ENCODE peak calls at places on chromosome 1, in nine cellular contexts. J, X, Y, K, E, P, Z, L and A are unnamed samples.

GRCh38 chr1:159429074-159429861 is 2.7 kb upstream of the OR10J4 start:
- DNase-seq in E (no peak), J (no peak), L (no peak), Y (no peak), P (peak; percentile 21), X (no peak), K (peak; percentile 41), Z (no peak), A (peak; percentile 91)

GRCh38 chr1:199574949-199575348 is 452.6 kb upstream of the NR5A2 start:
- DNase-seq in E (no peak), K (no peak), Z (no peak), P (peak; percentile 18), X (no peak), Y (no peak), L (no peak), J (no peak), A (no peak)

GRCh38 chr1:99648107-99648506 is 2.2 kb downstream of the PALMD start:
- DNase-seq in Z (no peak), E (no peak), P (peak; percentile 78), Y (no peak), J (peak; percentile 73), X (no peak), L (peak; percentile 42), K (no peak), A (no peak)

GRCh38 chr1:199226163-199226562 is 587.3 kb downstream of the PTPRC start:
- DNase-seq in L (no peak), Z (no peak), P (peak; percentile 69), E (peak; percentile 4), X (peak; percentile 38), J (no peak), Y (peak; percentile 63), K (no peak), A (no peak)

GRCh38 chr1:180507826-180508724 is 5.7 kb upstream of the ACBD6 start:
- DNase-seq in J (no peak), P (peak; percentile 51), Y (peak; percentile 55), X (peak; percentile 66), E (peak; percentile 60), K (no peak), Z (no peak), L (no peak), A (no peak)

GRCh38 chr1:229562686-229563085 is 4.2 kb upstream of the ABCB10 start:
- DNase-seq in Y (no peak), L (no peak), Z (no peak), K (no peak), X (no peak), J (no peak), P (no peak), E (no peak), A (no peak)

GRCh38 chr1:235060607-235061470 is 67.8 kb downstream of the TOMM20 start:
- DNase-seq in K (no peak), E (no peak), X (no peak), Y (peak; percentile 70), P (peak; percentile 78), Z (no peak), J (peak; percentile 33), L (peak; percentile 26), A (no peak)

GRCh38 chr1:203590559-203590958 is 36.1 kb upstream of the ATP2B4 start:
- DNase-seq in K (peak; percentile 54), Y (no peak), X (no peak), E (no peak), L (no peak), P (peak; percentile 42), Z (no peak), J (no peak), A (no peak)

GRCh38 chr1:17721444-17721843 is 33.7 kb upstream of the ACTL8 start:
- DNase-seq in P (no peak), Z (no peak), K (no peak), E (no peak), J (no peak), L (no peak), X (no peak), Y (no peak), A (no peak)

GRCh38 chr1:224067621-224068457 is 46.1 kb upstream of the FBXO28 start:
- DNase-seq in P (peak; percentile 92), J (no peak), L (no peak), E (no peak), Y (peak; percentile 15), K (no peak), Z (no peak), X (peak; percentile 87), A (no peak)

DNA sequence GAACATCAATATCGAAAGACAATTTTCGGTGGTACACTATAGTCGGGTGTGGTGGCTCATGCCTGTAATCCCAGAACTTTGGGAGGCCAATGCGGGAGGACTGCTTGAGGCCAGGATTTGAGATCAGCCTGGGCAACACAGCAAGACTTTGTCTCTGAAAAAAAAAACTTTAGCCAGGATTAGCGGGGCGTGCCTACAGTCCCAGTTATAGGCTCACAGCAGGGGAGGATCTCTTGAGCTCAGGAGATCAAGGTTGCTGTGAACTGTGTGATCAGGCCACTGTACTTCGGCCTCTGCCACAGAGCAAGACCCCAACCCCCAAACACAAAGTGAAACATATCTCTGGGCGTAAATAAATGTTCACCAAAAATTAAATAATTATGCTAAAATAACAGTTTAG is 1.6 kb downstream of the TADA1 start:
- DNase-seq in X (no peak), E (no peak), J (no peak), K (no peak), Y (no peak), P (no peak), Z (no peak), L (no peak), A (no peak)
- H3K4me3 ChIP-seq in X (no peak overlapping the region), E (peak overlapping the region; percentile 77), J (no peak overlapping the region), K (no peak overlapping the region), Y (no peak overlapping the region), P (no peak overlapping the region), Z (no peak overlapping the region), L (no peak overlapping the region), A (no peak overlapping the region)

DNA sequence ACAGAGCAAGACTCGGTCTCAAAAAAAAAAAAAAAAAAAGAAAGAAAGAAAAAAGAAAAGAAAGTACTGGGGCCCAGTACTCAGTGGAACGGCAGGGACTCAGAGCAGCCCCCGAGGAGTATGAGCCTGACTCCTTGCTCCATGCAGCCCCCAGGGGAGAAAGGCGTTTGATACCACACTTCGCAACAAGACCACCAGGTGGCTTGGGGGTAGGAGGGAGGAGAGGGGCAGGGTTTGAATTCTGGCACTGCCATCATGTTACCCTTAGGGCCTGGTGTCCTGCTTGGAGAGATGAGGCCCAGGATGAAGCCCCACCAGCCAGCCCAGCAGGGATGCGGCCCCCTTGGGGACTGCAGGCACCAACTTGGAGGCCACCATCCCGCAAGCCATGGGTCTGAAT is 321.3 kb upstream of the VAMP3 start:
- DNase-seq in P (no peak), X (no peak), J (no peak), E (no peak), K (no peak), Z (no peak), L (no peak), Y (no peak), A (no peak)
- TF ChIP-seq CTCF in P (no peak), X (no peak), J (no peak), E (no peak), K (no peak), Z (no peak), L (no peak), Y (no peak), A (no peak)

GRCh38 chr1:155175927-155176371 is 2.3 kb downstream of the TRIM46 start:
- DNase-seq in P (no peak), Y (no peak), Z (peak; percentile 60), J (no peak), X (no peak), E (no peak), L (peak; percentile 57), K (no peak), A (no peak)

GRCh38 chr1:155176544-155177071 is 3.0 kb downstream of the TRIM46 start:
- DNase-seq in X (peak; percentile 59), P (peak; percentile 78), L (peak; percentile 88), Y (peak; percentile 80), E (no peak), J (peak; percentile 83), K (no peak), Z (peak; percentile 91), A (no peak)

GRCh38 chr1:155173478-155174333 is at the start of gene TRIM46:
- DNase-seq in E (no peak), J (no peak), Y (peak; percentile 54), L (no peak), K (no peak), Z (peak; percentile 60), X (peak; percentile 51), P (peak; percentile 40), A (no peak)

GRCh38 chr1:155174334-155175280 is 958 bp downstream of the TRIM46 start:
- DNase-seq in Z (peak; percentile 69), X (no peak), E (no peak), Y (peak; percentile 28), P (no peak), K (no peak), J (no peak), L (no peak), A (no peak)

DNA sequence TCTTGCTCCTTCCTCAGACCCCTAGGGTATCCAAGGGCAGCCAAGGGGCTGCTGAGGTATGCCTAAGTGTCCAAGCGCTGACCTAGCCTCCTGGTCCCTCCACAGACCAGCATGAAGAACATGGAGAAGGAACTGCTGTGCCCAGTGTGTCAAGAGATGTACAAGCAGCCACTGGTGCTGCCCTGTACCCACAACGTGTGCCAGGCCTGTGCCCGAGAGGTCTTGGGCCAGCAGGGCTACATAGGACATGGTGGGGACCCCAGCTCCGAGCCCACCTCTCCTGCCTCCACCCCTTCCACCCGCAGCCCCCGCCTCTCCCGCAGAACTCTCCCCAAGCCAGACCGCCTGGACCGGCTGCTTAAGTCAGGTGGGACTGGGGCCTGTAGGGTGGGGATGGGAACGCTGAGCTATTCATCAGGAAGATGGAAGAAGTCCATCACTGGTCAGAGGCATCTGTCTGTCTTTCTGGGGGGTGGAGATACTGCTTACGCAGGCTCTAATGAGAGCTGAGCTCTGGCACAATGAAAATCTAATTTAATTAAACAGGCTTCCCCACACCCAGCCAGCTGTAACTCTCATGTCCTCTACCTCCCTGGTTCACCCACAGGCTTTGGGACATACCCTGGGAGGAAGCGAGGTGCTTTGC is 1.8 kb downstream of the TRIM46 start:
- DNase-seq in P (no peak), L (no peak), Z (peak; percentile 65), K (no peak), J (no peak), Y (no peak), E (no peak), X (no peak), A (no peak)
- H3K4me3 ChIP-seq in P (no peak overlapping the region), L (no peak overlapping the region), Z (no peak overlapping the region), K (peak overlapping the region; percentile 97), J (no peak overlapping the region), Y (no peak overlapping the region), E (no peak overlapping the region), X (no peak overlapping the region), A (peak overlapping the region; percentile 98)

GRCh38 chr1:219988818-219989217 is 57.5 kb downstream of the EPRS1 start:
- DNase-seq in Z (no peak), P (no peak), J (no peak), Y (no peak), L (no peak), K (no peak), X (no peak), E (no peak), A (no peak)

GRCh38 chr1:219991511-219991810 is 54.8 kb downstream of the EPRS1 start:
- DNase-seq in X (no peak), E (no peak), P (no peak), J (no peak), L (no peak), Y (no peak), Z (no peak), K (no peak), A (no peak)

GRCh38 chr1:219988387-219988786 is 57.9 kb downstream of the EPRS1 start:
- DNase-seq in L (no peak), K (no peak), Z (no peak), P (no peak), Y (no peak), X (no peak), E (no peak), J (no peak), A (no peak)

GRCh38 chr1:219993554-219994433 is 52.5 kb downstream of the EPRS1 start:
- DNase-seq in E (no peak), K (no peak), J (no peak), L (no peak), X (no peak), P (no peak), Z (no peak), Y (peak; percentile 46), A (no peak)

GRCh38 chr1:219990782-219991510 is 55.4 kb downstream of the EPRS1 start:
- DNase-seq in Z (no peak), X (peak; percentile 11), P (peak; percentile 33), E (peak; percentile 6), Y (peak; percentile 65), L (no peak), J (no peak), K (no peak), A (no peak)
- TF ChIP-seq CTCF in Z (peak; percentile 27), X (peak; percentile 57), P (peak; percentile 50), E (peak; percentile 43), Y (peak; percentile 74), L (peak; percentile 54), J (peak; percentile 70), K (peak; percentile 63), A (peak; percentile 23)